ENCODE peak calls at places on chromosomes 11 and 22, in four cellular contexts. One of them, this sample, is unnamed.

GRCh38 chr11:97537407-97538150 is 1147.8 kb downstream of the JRKL start:
- DNase-seq in hepatic stellate cell: no peak
- DNase-seq in renal cortical epithelial cell: no peak
- DNase-seq in COLO829: no peak
- DNase-seq in this sample: no peak

GRCh38 chr11:61905067-61905696 is 12.2 kb downstream of the RAB3IL1 start:
- DNase-seq in hepatic stellate cell: no peak
- DNase-seq in renal cortical epithelial cell: no peak
- DNase-seq in COLO829: no peak
- DNase-seq in this sample: no peak

GRCh38 chr11:102733232-102733875 is 8.6 kb upstream of the MMP8 start:
- DNase-seq in hepatic stellate cell: peak; percentile 50
- DNase-seq in renal cortical epithelial cell: peak; percentile 61
- DNase-seq in COLO829: peak; percentile 59
- DNase-seq in this sample: peak; percentile 48

GRCh38 chr11:21048626-21049025 is 379.2 kb downstream of the NELL1 start:
- DNase-seq in hepatic stellate cell: no peak
- DNase-seq in renal cortical epithelial cell: no peak
- DNase-seq in COLO829: no peak
- DNase-seq in this sample: no peak

GRCh38 chr11:94948070-94948617 is 25.2 kb downstream of the CWC15 start:
- DNase-seq in hepatic stellate cell: no peak
- DNase-seq in renal cortical epithelial cell: peak; percentile 84
- DNase-seq in COLO829: no peak
- DNase-seq in this sample: peak; percentile 14

GRCh38 chr11:69431893-69432738 is 49.3 kb upstream of the LINC01488 start:
- DNase-seq in hepatic stellate cell: no peak
- DNase-seq in renal cortical epithelial cell: no peak
- DNase-seq in COLO829: no peak
- DNase-seq in this sample: no peak

GRCh38 chr11:47234669-47235075 is 13.9 kb downstream of the ACP2 start:
- DNase-seq in hepatic stellate cell: no peak
- DNase-seq in renal cortical epithelial cell: no peak
- DNase-seq in COLO829: no peak
- DNase-seq in this sample: no peak

GRCh38 chr11:15670520-15671070 is 555.9 kb downstream of the INSC start:
- DNase-seq in hepatic stellate cell: no peak
- DNase-seq in renal cortical epithelial cell: no peak
- DNase-seq in COLO829: no peak
- DNase-seq in this sample: no peak

GRCh38 chr11:109017489-109017888 is 352.6 kb downstream of the DDX10 start:
- DNase-seq in hepatic stellate cell: no peak
- DNase-seq in renal cortical epithelial cell: no peak
- DNase-seq in COLO829: no peak
- DNase-seq in this sample: no peak

GRCh38 chr11:116169776-116170175 is 603.0 kb downstream of the BUD13 start:
- DNase-seq in hepatic stellate cell: no peak
- DNase-seq in renal cortical epithelial cell: no peak
- DNase-seq in COLO829: no peak
- DNase-seq in this sample: no peak

GRCh38 chr11:97702948-97703347 is 1313.1 kb downstream of the JRKL start:
- DNase-seq in hepatic stellate cell: no peak
- DNase-seq in renal cortical epithelial cell: no peak
- DNase-seq in COLO829: no peak
- DNase-seq in this sample: no peak

GRCh38 chr22:24706732-24707476 is 67.6 kb downstream of the PIWIL3 start:
- DNase-seq in hepatic stellate cell: no peak
- DNase-seq in renal cortical epithelial cell: no peak
- DNase-seq in COLO829: no peak
- DNase-seq in this sample: peak; percentile 32

GRCh38 chr22:44668190-44668885 is 33.7 kb upstream of the PRR5 start:
- DNase-seq in hepatic stellate cell: no peak
- DNase-seq in renal cortical epithelial cell: no peak
- DNase-seq in COLO829: no peak
- DNase-seq in this sample: peak; percentile 70

GRCh38 chr11:134034496-134035381 is 34.1 kb upstream of the JAM3 start:
- DNase-seq in hepatic stellate cell: no peak
- DNase-seq in renal cortical epithelial cell: no peak
- DNase-seq in COLO829: no peak
- DNase-seq in this sample: no peak

GRCh38 chr11:122103366-122103765 is 12.6 kb downstream of the BLID start:
- DNase-seq in hepatic stellate cell: no peak
- DNase-seq in renal cortical epithelial cell: no peak
- DNase-seq in COLO829: no peak
- DNase-seq in this sample: no peak

GRCh38 chr11:88494857-88495256 is 157.3 kb upstream of the CTSC start:
- DNase-seq in hepatic stellate cell: no peak
- DNase-seq in renal cortical epithelial cell: no peak
- DNase-seq in COLO829: no peak
- DNase-seq in this sample: no peak